ENCODE peak calls at places on chromosomes 13 and 19, in five cellular contexts. T is tibial artery, W is colonic mucosa, V is lower leg skin, Y is HFF-Myc. A is an unnamed sample.

GRCh38 chr19:2455481-2456300 is 1.1 kb downstream of the LMNB2 start:
- DNase-seq in T (no peak), W (peak), V (no peak), Y (no peak), A (no peak)

GRCh38 chr13:114068723-114069322 is 63.6 kb downstream of the RASA3 start:
- DNase-seq in T (peak), W (no peak), V (no peak), Y (peak), A (no peak)

GRCh38 chr13:112839347-112840105 is 129.5 kb upstream of the MCF2L start:
- DNase-seq in T (no peak), W (no peak), V (peak), Y (no peak), A (peak)

GRCh38 chr13:110289661-110290060 is 17.3 kb downstream of the COL4A1 start:
- DNase-seq in T (no peak), W (no peak), V (peak), Y (no peak), A (no peak)

GRCh38 chr13:45511310-45512147 is 46.8 kb downstream of the COG3 start:
- DNase-seq in T (no peak), W (peak), V (no peak), Y (peak), A (peak)

GRCh38 chr13:113413898-113414282 is 39.4 kb downstream of the ADPRHL1 start:
- DNase-seq in T (peak), W (peak), V (no peak), Y (no peak), A (no peak)

GRCh38 chr13:19305434-19305833 is 123.8 kb upstream of the TUBA3C start:
- DNase-seq in T (no peak), W (no peak), V (no peak), Y (no peak), A (no peak)

GRCh38 chr13:37476874-37477273 is 121.7 kb downstream of the POSTN start:
- DNase-seq in T (no peak), W (no peak), V (no peak), Y (no peak), A (no peak)

GRCh38 chr13:111131610-111132009 is 16.5 kb downstream of the ARHGEF7 start:
- DNase-seq in T (no peak), W (no peak), V (no peak), Y (no peak), A (no peak)

GRCh38 chr13:51625555-51626345 is 41.5 kb downstream of the WDFY2 start:
- DNase-seq in T (no peak), W (no peak), V (no peak), Y (no peak), A (peak)

GRCh38 chr13:114077938-114078335 is 54.5 kb downstream of the RASA3 start:
- DNase-seq in T (no peak), W (no peak), V (peak), Y (peak), A (peak)

GRCh38 chr19:17889609-17890214 is 18.0 kb downstream of the SLC5A5 start:
- DNase-seq in T (no peak), W (no peak), V (no peak), Y (no peak), A (peak)

GRCh38 chr19:18645035-18645511 is 8.2 kb downstream of the KLHL26 start:
- DNase-seq in T (peak), W (no peak), V (no peak), Y (no peak), A (no peak)

GRCh38 chr13:95457294-95457693 is 95.2 kb upstream of the CLDN10 start:
- DNase-seq in T (no peak), W (no peak), V (no peak), Y (no peak), A (no peak)

GRCh38 chr13:19782049-19782726 is 557 bp downstream of the PSPC1 start:
- DNase-seq in T (peak), W (peak), V (peak), Y (no peak), A (no peak)

DNA sequence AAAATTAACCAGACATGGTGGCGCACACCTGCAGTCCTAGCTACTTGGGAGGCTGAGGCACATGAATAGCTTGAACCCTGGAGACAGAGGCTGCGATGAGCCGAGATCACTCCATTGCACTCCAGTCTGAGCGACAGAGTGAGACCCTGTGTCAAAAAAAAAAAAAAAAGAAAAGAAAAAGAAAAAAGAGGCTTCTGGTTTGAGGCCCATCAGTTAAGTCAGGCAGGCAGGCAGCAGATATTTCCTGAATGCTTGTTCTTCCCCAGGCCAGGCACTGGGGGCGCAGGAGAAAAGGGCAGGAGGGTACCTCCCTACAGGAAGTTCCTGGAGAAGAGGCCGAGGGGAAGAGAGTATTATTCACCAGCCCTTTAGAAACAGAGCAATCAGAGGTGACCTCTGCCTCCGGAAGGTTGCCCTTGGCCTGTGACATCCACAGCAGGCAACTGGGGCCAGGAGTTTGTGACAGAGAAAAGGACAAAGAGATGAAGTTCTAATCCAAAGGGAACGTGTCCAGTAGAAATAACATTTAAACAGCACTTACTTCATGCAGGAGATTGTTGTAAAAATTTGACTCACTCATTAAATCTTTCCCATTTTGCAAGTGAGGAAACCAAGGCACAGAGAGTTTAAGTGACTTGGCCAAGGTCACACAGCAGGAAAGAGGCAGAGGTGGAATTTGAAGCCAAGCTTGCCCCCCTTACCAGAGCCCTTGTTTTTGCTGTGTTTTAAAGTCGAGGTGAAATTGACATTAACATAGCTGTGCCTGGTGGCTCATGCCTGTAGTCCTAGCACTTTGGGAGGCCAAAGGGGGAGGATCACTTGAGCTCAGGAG is 4.3 kb upstream of the RLN3 start:
- DNase-seq in T (no peak), W (peak), V (no peak), Y (no peak), A (no peak)
- TF ChIP-seq CTCF in T (peak), W (peak), V (no peak), Y (peak), A (peak)

GRCh38 chr13:28854657-28855056 is 34.5 kb downstream of the MTUS2 start:
- DNase-seq in T (no peak), W (no peak), V (no peak), Y (peak), A (no peak)

GRCh38 chr13:28850226-28850625 is 30.1 kb downstream of the MTUS2 start:
- DNase-seq in T (no peak), W (no peak), V (no peak), Y (no peak), A (no peak)

GRCh38 chr13:28843594-28843993 is 23.5 kb downstream of the MTUS2 start:
- DNase-seq in T (no peak), W (no peak), V (no peak), Y (no peak), A (no peak)

GRCh38 chr13:28851422-28851821 is 31.3 kb downstream of the MTUS2 start:
- DNase-seq in T (no peak), W (no peak), V (no peak), Y (no peak), A (no peak)

GRCh38 chr13:28849441-28849840 is 29.3 kb downstream of the MTUS2 start:
- DNase-seq in T (no peak), W (no peak), V (no peak), Y (no peak), A (no peak)
- H3K4me3 ChIP-seq in T (no peak), W (no peak), V (no peak), Y (no peak), A (no peak)

DNA sequence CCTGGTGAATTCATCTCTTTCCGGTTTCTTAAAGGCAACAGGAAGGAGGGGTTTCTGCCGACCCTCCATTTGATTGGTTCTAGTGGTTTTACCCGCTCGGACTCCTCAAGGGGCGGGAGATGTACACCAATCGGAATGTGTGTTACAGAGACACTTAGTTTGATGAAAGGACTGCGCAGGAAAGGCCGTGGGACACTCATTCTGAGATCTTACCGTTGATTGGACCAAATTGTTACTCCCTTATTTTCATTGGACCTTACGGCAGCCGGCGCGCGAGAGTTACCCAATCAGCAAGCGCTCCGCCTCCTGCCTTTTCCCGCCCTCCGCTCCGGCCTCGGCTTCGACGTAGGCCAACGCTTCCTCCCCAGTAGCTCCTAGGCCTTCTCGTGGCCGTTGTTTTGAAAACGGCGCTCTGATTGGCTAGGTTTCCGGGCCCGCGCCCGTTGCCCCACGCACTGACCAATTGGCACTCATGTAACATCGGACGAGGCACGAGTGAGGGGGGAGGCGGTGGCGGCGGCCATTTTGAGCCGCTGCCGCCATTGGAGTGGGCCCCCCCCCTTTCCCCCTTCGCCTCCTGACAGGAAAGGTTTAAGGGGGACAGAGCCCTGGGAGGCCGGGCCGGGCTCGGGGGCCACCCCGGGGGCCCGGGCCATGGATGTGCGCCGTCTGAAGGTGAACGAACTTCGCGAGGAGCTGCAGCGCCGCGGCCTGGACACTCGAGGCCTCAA is at the start of gene HNRNPUL1:
- DNase-seq in T (peak), W (peak), V (peak), Y (peak), A (peak)
- TF ChIP-seq CTCF in T (peak), W (no peak), V (no peak), Y (no peak), A (peak)

GRCh38 chr19:4390017-4390861 is 10.1 kb downstream of the SH3GL1 start:
- DNase-seq in T (peak), W (no peak), V (no peak), Y (no peak), A (no peak)
- H3K4me3 ChIP-seq in T (no peak), W (no peak), V (no peak), Y (peak), A (peak)

GRCh38 chr19:6312018-6312417 is 21.4 kb downstream of the ACER1 start:
- DNase-seq in T (no peak), W (no peak), V (no peak), Y (no peak), A (no peak)
- TF ChIP-seq CTCF in T (no peak), W (no peak), V (no peak), Y (peak), A (no peak)

A was measured in astrocyte of the cerebellum.